ENCODE peak calls at places on chromosomes 6 and 20, in six cellular contexts. D, X, L, C, J and Z are unnamed samples.
A peak's percentile ranks its signal among the peaks of the same experiment; 100 is the strongest.

GRCh38 chr6:168440520-168441433 is at the start of gene SMOC2:
- DNase-seq in X (no peak), J (no peak), D (no peak), L (no peak), C (no peak), Z (no peak)

GRCh38 chr20:45306431-45306982 is at the start of gene RBPJL:
- DNase-seq in D (no peak), L (no peak), X (no peak), C (no peak), J (no peak), Z (no peak)

GRCh38 chr20:38825901-38826625 is 20.6 kb downstream of the PPP1R16B start:
- DNase-seq in X (no peak), D (no peak), L (peak; percentile 85), J (peak; percentile 15), C (no peak), Z (no peak)

GRCh38 chr20:25044660-25045342 is 13.1 kb downstream of the ACSS1 start:
- DNase-seq in D (no peak), C (no peak), J (no peak), L (no peak), X (no peak), Z (no peak)

GRCh38 chr6:131685266-131685780 is 15.9 kb downstream of the OR2A4 start:
- DNase-seq in J (no peak), X (no peak), C (no peak), D (no peak), L (no peak), Z (peak; percentile 32)

GRCh38 chr6:144955853-144956252 is 670.7 kb downstream of the UTRN start:
- DNase-seq in J (no peak), X (no peak), C (no peak), L (no peak), D (no peak), Z (no peak)

GRCh38 chr20:4855555-4855954 is 133.8 kb downstream of the PRND start:
- DNase-seq in X (peak; percentile 55), C (no peak), L (no peak), D (no peak), J (no peak), Z (no peak)

GRCh38 chr20:16821211-16822089 is 73.3 kb downstream of the OTOR start:
- DNase-seq in J (peak; percentile 31), L (peak; percentile 43), D (peak; percentile 28), X (peak; percentile 35), C (peak; percentile 36), Z (peak; percentile 19)

GRCh38 chr6:79045966-79046365 is 32.1 kb downstream of the PHIP start:
- DNase-seq in C (no peak), L (no peak), J (no peak), X (no peak), D (no peak), Z (no peak)

GRCh38 chr6:113182370-113183141 is 674.6 kb upstream of the MARCKS start:
- DNase-seq in X (no peak), C (no peak), D (no peak), L (peak; percentile 79), J (no peak), Z (no peak)

GRCh38 chr6:114144887-114145851 is 174.2 kb upstream of the HDAC2 start:
- DNase-seq in J (no peak), X (no peak), L (peak; percentile 55), C (no peak), D (no peak), Z (no peak)

GRCh38 chr6:140271759-140272377 is 897.4 kb upstream of the CITED2 start:
- DNase-seq in D (no peak), C (peak; percentile 48), L (no peak), X (no peak), J (no peak), Z (peak; percentile 24)

GRCh38 chr20:64109831-64110391 is 2.5 kb upstream of the NPBWR2 start:
- DNase-seq in D (no peak), C (no peak), L (peak; percentile 19), X (peak; percentile 5), J (no peak), Z (no peak)

GRCh38 chr6:111894272-111894671 is 21.0 kb upstream of the FYN start:
- DNase-seq in J (no peak), C (no peak), D (no peak), X (no peak), L (no peak), Z (no peak)

GRCh38 chr6:44116643-44117382 is 10.4 kb downstream of the MRPL14 start:
- DNase-seq in J (no peak), X (no peak), D (no peak), L (peak; percentile 48), C (no peak), Z (no peak)

GRCh38 chr6:53139841-53140413 is 8.7 kb downstream of the GCM1 start:
- DNase-seq in D (no peak), L (no peak), J (no peak), C (no peak), X (no peak), Z (no peak)
- TF ChIP-seq CTCF in D (no peak), L (no peak), J (no peak), C (no peak), X (no peak), Z (no peak)

DNA sequence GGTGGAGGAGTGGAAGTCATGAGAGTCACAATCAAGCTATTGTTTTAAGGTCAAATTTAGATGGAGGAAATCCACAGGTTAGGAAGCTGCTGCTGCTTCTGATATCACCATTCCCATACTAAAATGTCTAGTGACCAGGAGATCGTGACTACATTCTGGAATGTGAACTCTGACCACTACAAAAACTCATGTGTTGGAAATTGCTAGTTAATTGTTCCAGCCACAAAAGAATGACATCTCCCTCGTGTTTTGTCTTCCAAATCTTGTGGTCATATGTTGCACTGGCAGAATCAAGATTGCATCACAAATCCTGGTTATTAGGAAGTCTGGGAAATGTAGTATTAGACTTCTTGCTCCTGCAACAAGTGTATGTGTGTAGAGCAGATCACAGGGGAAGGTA is 441.9 kb downstream of the CD109 start:
- DNase-seq in C (no peak), J (peak; percentile 61), L (no peak), X (no peak), D (no peak), Z (no peak)
- H3K4me3 ChIP-seq in C (no peak overlapping the region), J (no peak overlapping the region), L (no peak overlapping the region), X (no peak overlapping the region), D (no peak overlapping the region), Z (no peak overlapping the region)

DNA sequence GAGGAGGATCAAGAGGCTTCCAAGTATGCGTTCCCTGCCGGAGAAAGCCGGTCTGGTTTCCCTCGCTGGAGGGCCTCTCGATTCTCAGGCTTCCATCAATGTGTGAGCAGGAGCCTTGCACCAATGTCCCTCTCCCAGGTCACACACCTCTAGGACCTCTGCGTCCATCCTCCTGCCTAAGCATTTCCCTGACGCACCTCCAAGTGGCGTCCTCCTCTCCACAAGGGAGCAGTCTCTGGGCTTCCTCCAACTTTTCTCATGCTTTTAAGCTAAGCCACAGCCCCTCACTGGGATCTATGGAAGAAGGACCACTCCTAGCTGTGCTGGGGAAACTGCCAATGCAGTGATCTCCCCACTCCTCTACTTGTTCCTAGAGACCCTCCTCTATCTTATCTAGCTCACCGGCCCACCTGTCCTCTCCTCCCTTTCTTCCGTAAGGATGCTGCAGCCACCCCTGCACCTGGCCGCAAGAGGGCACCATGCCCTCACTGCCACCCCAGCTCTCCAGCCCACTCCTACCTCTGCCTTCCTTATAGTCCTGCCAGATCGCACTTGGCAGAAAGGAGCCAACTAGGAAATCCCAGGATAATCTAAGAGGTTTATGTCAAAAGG is 258.7 kb downstream of the LRFN2 start:
- DNase-seq in C (peak; percentile 35), L (no peak), J (peak; percentile 33), D (no peak), X (peak; percentile 38), Z (no peak)
- TF ChIP-seq CTCF in C (peak; percentile 75), L (peak; percentile 77), J (peak; percentile 96), D (peak; percentile 3), X (peak; percentile 46), Z (peak; percentile 67)

GRCh38 chr20:2767768-2768631 is 32.4 kb downstream of the CPXM1 start:
- DNase-seq in L (peak; percentile 85), X (no peak), J (no peak), C (no peak), D (no peak), Z (no peak)
- H3K4me3 ChIP-seq in L (no peak overlapping the region), X (no peak overlapping the region), J (no peak overlapping the region), C (no peak overlapping the region), D (no peak overlapping the region), Z (no peak overlapping the region)

GRCh38 chr6:166443166-166443565 is 60.4 kb upstream of the MPC1 start:
- DNase-seq in D (no peak), C (no peak), X (no peak), J (no peak), L (no peak), Z (no peak)
- TF ChIP-seq CTCF in D (no peak), C (no peak), X (no peak), J (no peak), L (no peak), Z (peak; percentile 33)

GRCh38 chr6:30750379-30750668 is 6.0 kb upstream of the IER3 start:
- DNase-seq in J (no peak), X (no peak), C (no peak), L (no peak), D (no peak), Z (no peak)

GRCh38 chr6:30749554-30750378 is 5.4 kb upstream of the IER3 start:
- DNase-seq in C (no peak), L (peak; percentile 92), X (no peak), D (no peak), J (peak; percentile 89), Z (no peak)

GRCh38 chr6:30748851-30749540 is 4.6 kb upstream of the IER3 start:
- DNase-seq in X (no peak), L (peak; percentile 81), D (no peak), J (no peak), C (no peak), Z (no peak)

GRCh38 chr6:30754631-30755030 is 10.3 kb upstream of the IER3 start:
- DNase-seq in X (no peak), D (no peak), L (no peak), J (no peak), C (no peak), Z (no peak)

DNA sequence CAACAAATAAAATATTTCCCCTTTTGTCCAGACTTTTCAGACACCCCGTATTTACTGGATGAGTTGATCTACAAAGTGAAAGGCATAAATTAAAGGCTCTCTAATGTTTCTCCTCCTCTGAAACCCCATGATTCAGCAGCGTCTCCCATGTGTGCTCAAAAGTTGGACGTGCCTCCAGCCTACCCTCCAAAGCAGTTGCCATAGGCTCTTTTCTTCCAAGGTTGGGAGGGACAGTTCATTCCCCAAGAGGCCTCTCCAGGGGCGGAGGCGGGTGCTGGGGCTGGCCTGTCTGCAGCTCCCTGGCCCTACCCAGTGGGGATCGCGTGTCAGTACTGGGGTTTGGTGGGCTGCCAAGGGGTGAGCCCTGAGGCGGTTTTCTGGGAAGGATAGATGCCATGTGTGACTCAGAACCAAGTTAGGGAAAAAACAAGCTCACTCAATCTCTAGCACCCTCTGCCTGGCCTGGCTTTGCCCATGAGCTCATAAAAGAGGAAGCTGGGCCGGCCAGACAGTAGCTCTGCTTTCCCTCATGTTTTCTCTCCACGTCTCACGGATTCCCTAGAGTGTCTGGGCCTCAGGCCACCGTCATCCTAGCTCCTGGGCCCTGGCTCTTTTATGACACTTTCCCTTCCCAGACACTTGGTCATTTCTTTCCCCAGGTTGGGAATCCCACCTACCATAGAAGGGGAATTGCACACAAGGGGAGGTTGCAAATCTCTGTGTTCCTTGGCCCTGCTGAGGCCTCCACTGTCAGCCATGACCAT is 8.0 kb upstream of the IER3 start:
- DNase-seq in C (no peak), X (peak; percentile 97), J (peak; percentile 99), D (peak; percentile 58), L (peak; percentile 98), Z (no peak)
- H3K4me3 ChIP-seq in C (no peak overlapping the region), X (no peak overlapping the region), J (no peak overlapping the region), D (no peak overlapping the region), L (no peak overlapping the region), Z (no peak overlapping the region)